ENCODE peak calls at places on chromosomes 3 and 15, in seven cellular contexts. D is AG04450, I is dorsolateral prefrontal cortex, L is fibroblast of lung, A is fibroblast of mammary gland, E is HFFc6, Y is endothelial cell. M is an unnamed sample.

GRCh38 chr3:53252105-53252946 is 3.5 kb downstream of the TKT start:
- DNase-seq in L (peak), D (no peak), A (no peak), I (no peak), E (no peak), Y (no peak), M (peak)

GRCh38 chr15:55784284-55784683 is 41.3 kb upstream of the PRTG start:
- DNase-seq in E (no peak), I (no peak), Y (no peak), D (no peak), L (no peak), A (no peak), M (no peak)

GRCh38 chr15:36362508-36362907 is 216.9 kb upstream of the CDIN1 start:
- DNase-seq in I (no peak), Y (no peak), D (no peak), A (peak), L (no peak), E (peak), M (no peak)

GRCh38 chr3:127493924-127494646 is 96.4 kb downstream of the TPRA1 start:
- DNase-seq in I (no peak), D (no peak), A (no peak), Y (no peak), E (no peak), L (no peak), M (no peak)

GRCh38 chr15:75112848-75113492 is 88.7 kb upstream of the C15orf39 start:
- DNase-seq in Y (no peak), A (no peak), L (no peak), I (no peak), D (no peak), E (no peak), M (no peak)

GRCh38 chr3:15294914-15295313 is 37.5 kb downstream of the SH3BP5 start:
- DNase-seq in L (no peak), D (no peak), I (no peak), Y (no peak), A (peak), E (no peak), M (no peak)

GRCh38 chr3:46902188-46902631 is 24.7 kb downstream of the PTH1R start:
- DNase-seq in E (no peak), Y (no peak), L (no peak), A (no peak), I (no peak), D (no peak), M (no peak)

GRCh38 chr3:49718419-49719213 is 868 bp downstream of the AMIGO3 start:
- DNase-seq in E (no peak), D (no peak), I (no peak), Y (peak), L (no peak), A (no peak), M (no peak)

GRCh38 chr3:167992384-167992783 is 103.3 kb downstream of the GOLIM4 start:
- DNase-seq in E (no peak), A (no peak), I (no peak), D (no peak), L (no peak), Y (no peak), M (no peak)

GRCh38 chr3:99817047-99817436 is 620 bp upstream of the CMSS1 start:
- DNase-seq in I (no peak), L (no peak), E (no peak), D (no peak), A (no peak), Y (peak), M (no peak)

GRCh38 chr3:127682576-127682975 is 9.8 kb downstream of the ABTB1 start:
- DNase-seq in Y (no peak), L (no peak), D (no peak), E (no peak), A (no peak), I (peak), M (no peak)

GRCh38 chr3:120622870-120623718 is 27.0 kb downstream of the NDUFB4 start:
- DNase-seq in Y (no peak), I (no peak), A (peak), E (peak), D (no peak), L (no peak), M (peak)

GRCh38 chr3:14267976-14268375 is 89.4 kb downstream of the LSM3 start:
- DNase-seq in Y (no peak), E (peak), L (no peak), D (no peak), A (no peak), I (no peak), M (peak)

GRCh38 chr15:33068531-33068990 is 126.0 kb downstream of the FMN1 start:
- DNase-seq in Y (no peak), E (peak), A (peak), I (no peak), D (no peak), L (peak), M (peak)

GRCh38 chr15:50260969-50261496 is 4.5 kb downstream of the HDC start:
- DNase-seq in Y (no peak), A (no peak), D (no peak), I (no peak), E (no peak), L (no peak), M (no peak)

GRCh38 chr3:10631224-10631623 is 125.8 kb upstream of the ATP2B2 start:
- DNase-seq in E (no peak), Y (no peak), L (no peak), D (no peak), A (no peak), I (no peak), M (no peak)

GRCh38 chr3:100155105-100155504 is 40.8 kb upstream of the FILIP1L start:
- DNase-seq in A (peak), E (no peak), D (no peak), L (peak), I (no peak), Y (no peak), M (no peak)

GRCh38 chr3:148718982-148719862 is 21.5 kb downstream of the AGTR1 start:
- DNase-seq in E (peak), Y (no peak), D (no peak), L (peak), A (peak), I (no peak), M (peak)

GRCh38 chr3:178320481-178321352 is 215.5 kb upstream of the KCNMB2 start:
- DNase-seq in I (no peak), D (peak), L (peak), E (peak), A (peak), Y (no peak), M (peak)

GRCh38 chr15:89496155-89497098 is at the start of gene RHCG:
- DNase-seq in A (peak), L (peak), E (no peak), Y (peak), I (peak), D (no peak), M (no peak)

GRCh38 chr3:194871864-194872668 is 186.4 kb downstream of the FAM43A start:
- DNase-seq in A (peak), Y (no peak), E (peak), I (no peak), D (peak), L (peak), M (peak)

GRCh38 chr15:25683911-25684310 is 179.2 kb downstream of the ATP10A start:
- DNase-seq in Y (no peak), L (no peak), I (peak), D (no peak), A (peak), E (no peak), M (no peak)

GRCh38 chr3:86988235-86988634 is 2.7 kb downstream of the VGLL3 start:
- DNase-seq in L (peak), Y (no peak), D (no peak), E (peak), I (no peak), A (peak), M (peak)

GRCh38 chr3:4656059-4656458 is 162.9 kb downstream of the ITPR1 start:
- DNase-seq in E (peak), A (peak), D (peak), I (peak), Y (peak), L (peak), M (peak)

GRCh38 chr3:37906734-37907282 is 45.1 kb downstream of the CTDSPL start:
- DNase-seq in I (no peak), L (no peak), E (no peak), Y (no peak), A (no peak), D (no peak), M (no peak)

GRCh38 chr15:46315540-46315939 is 680.7 kb downstream of the SQOR start:
- DNase-seq in D (no peak), I (no peak), L (no peak), A (no peak), Y (no peak), E (no peak), M (no peak)

GRCh38 chr15:96977886-96978285 is 647.4 kb downstream of the NR2F2 start:
- DNase-seq in Y (no peak), I (no peak), D (no peak), E (no peak), L (no peak), A (no peak), M (no peak)

GRCh38 chr3:171391432-171391831 is 68.8 kb downstream of the TNIK start:
- DNase-seq in E (no peak), D (no peak), A (no peak), I (no peak), Y (no peak), L (no peak), M (no peak)

GRCh38 chr15:97129684-97130083 is 799.2 kb downstream of the NR2F2 start:
- DNase-seq in E (no peak), A (no peak), L (no peak), D (no peak), I (no peak), Y (no peak), M (no peak)

GRCh38 chr3:189355481-189356201 is 183.9 kb downstream of the TPRG1 start:
- DNase-seq in E (no peak), A (peak), D (peak), Y (no peak), I (no peak), L (peak), M (peak)

GRCh38 chr3:72137865-72138861 is 353.2 kb upstream of the PROK2 start:
- DNase-seq in E (no peak), Y (no peak), A (no peak), D (no peak), L (no peak), I (no peak), M (no peak)

GRCh38 chr3:110579841-110580550 is 491.6 kb upstream of the NECTIN3 start:
- DNase-seq in D (no peak), Y (no peak), E (peak), A (peak), L (peak), I (no peak), M (peak)

GRCh38 chr3:46913644-46914043 is 36.1 kb downstream of the PTH1R start:
- DNase-seq in L (peak), A (peak), D (no peak), E (no peak), I (no peak), Y (no peak), M (peak)

GRCh38 chr15:92525758-92526245 is 129.8 kb downstream of the FAM174B start:
- DNase-seq in E (no peak), I (no peak), L (no peak), D (no peak), Y (no peak), A (no peak), M (no peak)

DNA sequence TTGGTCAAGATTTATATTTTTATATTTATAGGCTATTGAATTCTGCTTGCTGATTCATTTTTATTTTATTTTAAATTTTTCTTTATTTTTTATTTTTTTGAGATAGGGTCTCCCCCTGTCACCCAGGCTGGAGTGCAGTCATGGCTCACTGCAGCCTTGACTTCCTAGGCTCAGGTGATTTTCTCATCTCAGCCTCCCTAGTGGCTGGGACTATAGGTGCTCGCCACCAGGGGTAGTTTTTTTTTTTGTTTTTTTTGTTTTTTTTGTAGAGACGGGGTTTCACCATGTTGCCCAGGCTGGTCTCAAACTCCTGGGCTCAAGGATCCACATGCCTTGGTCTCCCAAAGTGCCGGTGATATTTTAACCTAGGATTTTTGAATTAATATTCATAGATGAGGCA is 31.2 kb downstream of the NR2E3 start:
- DNase-seq in E (no peak), I (no peak), L (no peak), D (no peak), A (no peak), Y (no peak), M (no peak)
- TF ChIP-seq CTCF in E (peak), I (no peak), L (no peak), D (no peak), A (no peak), Y (no peak), M (no peak)

DNA sequence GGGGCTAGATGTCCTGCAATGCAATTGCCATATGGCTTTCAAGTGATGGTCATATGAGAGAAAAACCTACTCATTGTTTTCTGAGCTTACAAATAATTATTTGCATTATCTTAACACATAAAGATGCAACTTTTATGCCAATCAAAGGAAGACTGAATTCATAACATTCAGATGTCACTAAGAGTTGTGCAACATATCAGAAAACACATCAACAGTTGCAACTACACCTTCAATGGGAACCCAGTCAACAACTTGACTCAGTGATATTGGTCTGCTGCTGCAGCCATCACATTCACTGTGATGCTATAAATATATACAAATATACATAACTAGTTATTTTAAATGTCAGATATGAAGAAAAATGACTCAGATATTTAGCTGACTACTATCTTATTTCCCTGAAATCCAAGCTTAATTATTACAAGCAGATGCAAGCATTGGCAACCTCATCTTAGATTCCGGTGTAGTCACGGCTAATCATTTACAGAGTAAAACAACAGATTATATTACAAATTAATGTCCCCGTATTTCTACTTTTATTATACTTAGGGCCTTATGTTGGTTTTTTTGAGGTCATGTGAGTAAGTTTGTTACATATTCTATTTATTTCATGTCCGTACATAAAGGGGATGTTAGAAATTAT is 23.7 kb downstream of the CNTN3 start:
- DNase-seq in I (no peak), D (no peak), A (peak), E (no peak), L (no peak), Y (no peak), M (no peak)
- TF ChIP-seq CTCF in I (no peak), D (no peak), A (no peak), E (no peak), L (no peak), Y (no peak), M (no peak)

DNA sequence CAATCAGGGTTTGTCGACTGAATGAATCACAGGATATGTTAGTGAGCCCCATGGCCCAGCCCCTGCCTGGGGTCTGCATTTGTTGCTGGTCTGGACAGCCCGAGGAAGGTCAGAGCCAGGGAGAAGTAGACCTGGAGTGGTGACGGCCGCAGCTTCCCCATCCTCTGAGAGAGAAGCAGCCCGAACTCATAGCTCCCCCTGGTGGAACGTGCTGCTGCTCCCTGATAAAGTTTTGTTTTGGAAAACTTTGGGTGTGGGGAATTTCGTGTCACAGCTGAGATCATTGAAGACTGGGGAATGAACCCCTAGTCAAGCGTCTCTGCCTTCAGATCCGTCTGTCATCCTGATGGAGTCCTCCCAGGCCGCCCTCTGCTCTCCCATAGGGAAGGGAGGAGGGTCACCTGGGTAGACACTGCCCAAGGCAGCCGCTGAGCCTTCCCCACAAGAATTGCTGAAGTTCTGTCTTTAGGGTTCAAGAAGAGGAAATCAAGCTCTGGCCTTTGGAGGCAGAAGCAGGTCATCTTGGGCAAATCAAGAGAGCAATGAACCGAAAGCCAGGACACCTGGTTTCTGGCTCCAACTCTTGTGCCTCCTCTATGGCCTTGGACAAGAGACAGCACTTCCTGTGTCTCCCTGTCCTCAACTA is 60.5 kb downstream of the GLDN start:
- DNase-seq in E (peak), Y (peak), L (peak), A (peak), D (no peak), I (peak), M (peak)
- TF ChIP-seq CTCF in E (peak), Y (peak), L (peak), A (peak), D (peak), I (peak), M (peak)

DNA sequence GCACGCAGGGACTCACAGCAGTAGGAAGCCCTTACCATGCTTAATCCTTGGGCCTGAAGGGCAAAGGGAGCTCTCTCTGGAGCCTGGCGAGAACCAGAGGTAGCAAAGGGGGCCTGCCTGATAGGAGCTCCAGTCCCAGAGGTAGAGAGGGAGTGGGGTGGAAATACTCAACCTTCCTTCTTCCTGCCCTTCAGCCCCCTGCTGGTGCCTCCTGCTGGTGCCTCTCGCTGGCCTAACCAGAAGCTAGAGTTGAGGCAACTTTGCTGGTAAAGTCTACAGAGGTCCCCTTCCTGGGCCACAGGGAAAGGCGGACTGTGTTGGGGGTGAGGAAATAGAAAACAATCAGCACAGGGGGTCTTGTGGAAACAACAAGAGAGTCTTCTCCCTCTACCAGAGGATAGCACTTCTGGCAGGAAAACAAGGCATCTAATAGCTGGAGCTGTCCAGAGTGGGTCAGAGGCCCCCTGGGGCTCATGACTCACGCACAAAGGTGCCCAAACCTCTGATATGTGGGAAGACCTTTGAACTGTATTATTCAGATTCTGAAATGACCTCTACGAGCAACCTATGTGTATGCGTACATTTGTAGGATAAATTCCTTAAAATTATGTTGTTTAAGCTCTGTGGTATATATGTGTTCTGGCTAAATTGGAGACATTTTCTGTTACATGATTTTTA is 133.8 kb downstream of the LRRC28 start:
- DNase-seq in D (no peak), I (no peak), E (no peak), L (no peak), A (peak), Y (no peak), M (no peak)
- TF ChIP-seq CTCF in D (no peak), I (no peak), E (no peak), L (no peak), A (peak), Y (peak), M (no peak)

DNA sequence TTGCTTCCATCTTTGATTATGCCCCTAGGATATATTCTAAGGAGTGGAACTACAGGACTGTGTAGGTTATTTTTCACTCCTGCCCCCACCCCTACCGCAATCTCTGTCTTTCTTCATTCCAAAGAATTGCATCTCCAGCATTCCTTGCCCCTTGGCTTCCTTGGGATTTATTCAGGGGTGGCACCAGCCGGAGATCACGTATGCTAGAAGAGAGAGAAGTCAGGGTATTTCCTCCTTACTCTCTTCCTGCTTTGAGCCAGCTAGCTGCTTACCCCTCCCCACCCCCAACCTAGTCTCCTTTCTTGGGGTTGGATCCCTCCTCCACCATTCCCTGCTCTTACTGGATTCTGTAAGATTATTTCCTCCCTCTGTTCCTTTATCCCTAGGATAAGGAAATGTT is 35.0 kb upstream of the DENND4A start:
- DNase-seq in A (no peak), Y (peak), L (no peak), E (no peak), I (no peak), D (no peak), M (no peak)
- TF ChIP-seq CTCF in A (no peak), Y (no peak), L (no peak), E (no peak), I (no peak), D (no peak), M (no peak)

GRCh38 chr15:81268340-81268739 is 55.6 kb downstream of the STARD5 start:
- DNase-seq in D (no peak), E (no peak), I (no peak), Y (no peak), A (no peak), L (no peak), M (no peak)

GRCh38 chr15:81270781-81271491 is 53.0 kb downstream of the STARD5 start:
- DNase-seq in E (peak), L (no peak), I (no peak), Y (no peak), A (peak), D (no peak), M (no peak)

GRCh38 chr15:81265944-81266775 is 57.8 kb downstream of the STARD5 start:
- DNase-seq in I (peak), L (peak), Y (peak), D (peak), E (peak), A (peak), M (peak)

GRCh38 chr15:81270188-81270587 is 53.8 kb downstream of the STARD5 start:
- DNase-seq in D (no peak), L (no peak), A (no peak), Y (no peak), I (no peak), E (no peak), M (no peak)

GRCh38 chr15:81268881-81269601 is 54.9 kb downstream of the STARD5 start:
- DNase-seq in Y (no peak), L (no peak), D (no peak), I (no peak), E (no peak), A (no peak), M (no peak)
- TF ChIP-seq CTCF in Y (no peak), L (no peak), D (no peak), I (no peak), E (no peak), A (no peak), M (no peak)

GRCh38 chr15:66763186-66764066 is 61.4 kb downstream of the SMAD6 start:
- DNase-seq in E (no peak), Y (no peak), L (no peak), A (no peak), I (peak), D (no peak), M (peak)
- TF ChIP-seq CTCF in E (no peak), Y (no peak), L (no peak), A (no peak), I (no peak), D (no peak), M (no peak)